ENCODE peak calls at places on chromosomes 7 and 10, in four cellular contexts. Q, R, M and U are unnamed samples.

GRCh38 chr7:44071726-44072363 is 6.5 kb upstream of the PGAM2 start:
- DNase-seq in Q (no peak), R (no peak), M (no peak), U (no peak)

GRCh38 chr10:102868976-102869289 is 337 bp upstream of the AS3MT start:
- DNase-seq in Q (no peak), R (no peak), M (no peak), U (no peak)

GRCh38 chr10:71927669-71928592 is 36.3 kb upstream of the CHST3 start:
- DNase-seq in Q (no peak), R (no peak), M (no peak), U (no peak)

GRCh38 chr7:16711730-16712129 is 41.8 kb upstream of the TSPAN13 start:
- DNase-seq in Q (no peak), R (no peak), M (no peak), U (no peak)

GRCh38 chr7:103009466-103010219 is 65.0 kb downstream of the FBXL13 start:
- DNase-seq in Q (no peak), R (no peak), M (peak; percentile 37), U (no peak)

GRCh38 chr10:28592953-28593352 is 60.0 kb downstream of the WAC start:
- DNase-seq in Q (no peak), R (peak; percentile 51), M (no peak), U (peak; percentile 64)

GRCh38 chr7:101538596-101539459 is 90.3 kb downstream of the MYL10 start:
- DNase-seq in Q (no peak), R (peak; percentile 77), M (peak; percentile 69), U (peak; percentile 70)

GRCh38 chr7:83475403-83475802 is 173.5 kb downstream of the SEMA3E start:
- DNase-seq in Q (no peak), R (peak; percentile 19), M (no peak), U (peak; percentile 1)

GRCh38 chr10:44993922-44994751 is 6.6 kb upstream of the ZNF22 start:
- DNase-seq in Q (no peak), R (no peak), M (no peak), U (no peak)

GRCh38 chr7:127812540-127812939 is 160.5 kb downstream of the SND1 start:
- DNase-seq in Q (no peak), R (no peak), M (no peak), U (no peak)

GRCh38 chr10:45354261-45354660 is 19.8 kb upstream of the ALOX5 start:
- DNase-seq in Q (no peak), R (peak; percentile 91), M (no peak), U (no peak)

GRCh38 chr10:63713191-63714144 is 192.3 kb downstream of the REEP3 start:
- DNase-seq in Q (peak; percentile 86), R (no peak), M (peak; percentile 78), U (no peak)

GRCh38 chr10:48476279-48476982 is 128.4 kb downstream of the ARHGAP22 start:
- DNase-seq in Q (peak; percentile 3), R (no peak), M (peak; percentile 17), U (no peak)

GRCh38 chr10:125661942-125662515 is 20.9 kb downstream of the TEX36 start:
- DNase-seq in Q (no peak), R (no peak), M (no peak), U (no peak)

GRCh38 chr7:27424749-27425148 is 182.1 kb downstream of the EVX1 start:
- DNase-seq in Q (no peak), R (peak; percentile 81), M (no peak), U (no peak)

GRCh38 chr7:1169409-1170368 is 9.7 kb upstream of the ZFAND2A start:
- DNase-seq in Q (peak; percentile 81), R (peak; percentile 96), M (peak; percentile 84), U (peak; percentile 90)

GRCh38 chr10:13550813-13551212 is 22.0 kb upstream of the BEND7 start:
- DNase-seq in Q (no peak), R (no peak), M (no peak), U (no peak)

GRCh38 chr7:94643771-94644545 is 12.0 kb downstream of the SGCE start:
- DNase-seq in Q (no peak), R (no peak), M (no peak), U (no peak)

GRCh38 chr7:12162420-12163113 is 48.5 kb upstream of the TMEM106B start:
- DNase-seq in Q (no peak), R (no peak), M (no peak), U (no peak)

DNA sequence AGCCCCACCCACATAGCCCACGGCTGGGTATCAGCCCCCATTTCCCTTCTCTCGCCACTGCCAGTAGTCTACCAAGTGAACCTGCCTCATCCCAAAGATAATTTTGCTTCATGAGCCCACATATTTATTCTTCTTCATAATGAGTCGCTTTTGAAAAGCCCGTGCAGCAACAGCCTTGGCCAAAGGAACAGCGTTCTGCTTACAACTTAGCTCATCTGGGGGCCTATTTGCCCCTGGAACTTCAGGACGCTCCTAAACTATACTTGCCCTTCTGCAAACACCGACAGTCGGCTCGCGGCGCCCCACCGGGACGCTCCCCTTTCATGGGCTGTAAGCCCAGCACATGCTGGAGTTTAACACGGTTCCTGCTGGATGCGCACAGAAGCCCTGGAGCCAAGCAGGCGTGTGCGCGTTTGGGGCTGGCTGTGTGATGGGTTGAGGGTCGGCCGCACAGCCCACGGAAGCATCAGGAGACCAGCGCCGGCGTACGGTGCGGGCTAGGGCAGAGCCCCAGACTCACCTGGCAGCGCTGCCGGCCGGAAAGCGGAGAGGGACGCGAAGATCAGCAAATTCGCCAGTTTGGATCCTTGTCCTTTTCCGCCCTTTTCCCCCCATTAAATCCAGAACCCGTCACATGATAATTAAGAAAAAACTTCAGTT is 370 bp downstream of the TMEM60 start:
- DNase-seq in Q (no peak), R (no peak), M (peak; percentile 39), U (no peak)
- TF ChIP-seq POLR2A in Q (peak; percentile 6), R (peak; percentile 42), M (no peak), U (no peak)

GRCh38 chr10:22712246-22712958 is 2.0 kb downstream of the PIP4K2A start:
- DNase-seq in Q (no peak), R (no peak), M (no peak), U (peak; percentile 76)

GRCh38 chr10:22715290-22715625 is 880 bp upstream of the PIP4K2A start:
- DNase-seq in Q (no peak), R (no peak), M (no peak), U (no peak)

GRCh38 chr10:22712959-22713852 is 1.2 kb downstream of the PIP4K2A start:
- DNase-seq in Q (peak; percentile 24), R (peak; percentile 29), M (peak; percentile 38), U (peak; percentile 81)

GRCh38 chr10:22714524-22715289 is at the start of gene PIP4K2A:
- DNase-seq in Q (peak; percentile 51), R (peak; percentile 75), M (peak; percentile 82), U (peak; percentile 93)

GRCh38 chr10:22713853-22714523 is 390 bp downstream of the PIP4K2A start:
- DNase-seq in Q (no peak), R (peak; percentile 57), M (no peak), U (peak; percentile 70)
- TF ChIP-seq POLR2A in Q (no peak), R (no peak), M (no peak), U (peak; percentile 18)

DNA sequence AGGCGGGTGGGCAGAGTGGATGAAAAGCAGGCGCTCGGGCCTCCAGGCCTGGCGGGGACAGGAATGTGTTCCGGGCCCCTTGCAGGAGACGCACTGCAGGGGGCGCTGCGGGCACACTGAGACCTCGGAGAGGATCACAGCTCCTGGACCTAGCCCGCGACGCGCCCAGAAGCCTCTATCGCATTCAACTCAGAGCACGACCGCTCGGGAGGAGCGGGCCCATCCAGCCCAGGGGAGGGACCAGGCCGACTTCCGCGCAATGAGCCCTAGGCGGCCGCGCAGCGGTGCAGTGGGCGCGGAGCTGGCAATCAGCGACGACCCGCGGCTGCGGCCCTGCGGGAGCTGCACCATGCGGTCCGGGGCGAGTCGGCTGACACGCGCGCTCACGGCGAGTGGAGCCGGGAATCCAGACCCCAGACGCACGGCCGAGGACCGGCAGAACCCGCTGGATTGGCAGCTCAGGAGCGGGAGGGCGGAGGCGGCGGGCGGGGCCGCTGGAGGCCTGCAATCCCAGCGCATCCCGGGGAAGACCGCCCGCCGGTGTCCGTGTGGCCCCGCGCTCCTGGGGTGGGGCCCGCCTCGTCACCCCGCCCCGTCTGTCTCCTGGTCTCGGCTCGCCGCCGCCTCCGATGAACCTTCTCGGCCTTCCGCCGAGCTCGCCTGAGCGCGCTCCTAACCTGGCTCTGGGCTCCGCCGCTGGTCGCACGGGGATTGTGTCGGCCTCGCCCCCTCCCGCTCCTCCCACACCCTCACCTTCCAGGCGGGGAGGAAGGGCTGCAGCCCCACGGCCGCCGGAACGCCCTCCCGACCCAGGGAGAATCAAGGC is 33.5 kb upstream of the GRID1 start:
- DNase-seq in Q (peak; percentile 93), R (peak; percentile 98), M (peak; percentile 97), U (peak; percentile 90)
- TF ChIP-seq POLR2A in Q (peak; percentile 6), R (peak; percentile 66), M (no peak), U (no peak)

DNA sequence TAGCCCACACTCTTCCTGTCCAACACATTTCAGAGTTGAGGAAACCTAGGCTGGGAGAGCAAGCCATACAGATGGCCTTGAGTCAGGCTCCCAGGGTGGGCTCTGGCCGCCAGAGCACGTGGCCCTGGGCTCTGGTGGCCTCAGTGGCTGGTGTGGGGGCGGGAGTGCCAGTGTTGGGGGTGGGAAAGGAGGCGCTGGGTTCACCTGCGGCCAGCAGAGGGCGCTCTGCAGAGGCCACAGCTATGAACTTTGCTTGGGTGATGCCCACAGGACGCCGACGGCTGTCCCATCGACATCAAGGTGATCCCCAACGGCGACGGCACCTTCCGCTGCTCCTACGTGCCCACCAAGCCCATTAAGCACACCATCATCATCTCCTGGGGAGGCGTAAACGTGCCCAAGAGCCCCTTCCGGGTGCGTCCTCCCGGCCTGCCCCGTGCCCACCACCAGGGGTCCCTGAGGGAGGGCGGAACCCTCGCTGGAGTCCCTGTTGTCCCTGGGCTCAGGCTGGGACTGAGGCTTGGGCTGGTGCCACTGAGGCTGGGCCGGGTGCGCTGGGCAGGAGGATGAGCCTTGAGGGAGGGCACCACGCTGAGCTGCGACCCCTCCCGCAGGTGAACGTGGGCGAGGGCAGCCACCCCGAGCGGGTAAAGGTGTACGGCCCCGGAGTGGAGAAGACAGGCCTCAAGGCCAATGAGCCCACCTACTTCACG is 11.9 kb downstream of the FLNC start:
- DNase-seq in Q (no peak), R (peak; percentile 76), M (peak; percentile 53), U (peak; percentile 76)
- TF ChIP-seq POLR2A in Q (no peak), R (no peak), M (no peak), U (no peak)

GRCh38 chr7:116524609-116525297 is at the start of gene CAV1:
- DNase-seq in Q (peak; percentile 88), R (no peak), M (peak; percentile 65), U (peak; percentile 58)
- TF ChIP-seq POLR2A in Q (peak; percentile 67), R (no peak), M (peak; percentile 18), U (no peak)